ENCODE peak calls at places on chromosomes 6 and 20, in seven cellular contexts. Q, X, G, Y, Z, A and W are unnamed samples.

GRCh38 chr6:20213271-20213798 is 1.1 kb upstream of the MBOAT1 start:
- DNase-seq in Q (no peak), X (no peak), G (no peak), Y (no peak), Z (no peak), A (no peak), W (no peak)

GRCh38 chr6:128352331-128352730 is 168.1 kb downstream of the PTPRK start:
- DNase-seq in Q (no peak), X (no peak), G (no peak), Y (no peak), Z (no peak), A (no peak), W (no peak)

GRCh38 chr20:23349338-23350006 is 1.1 kb upstream of the NXT1 start:
- DNase-seq in Q (no peak), X (no peak), G (no peak), Y (peak; percentile 45), Z (no peak), A (no peak), W (peak; percentile 52)

GRCh38 chr6:27592107-27592480 is 119.2 kb upstream of the ZNF184 start:
- DNase-seq in Q (no peak), X (no peak), G (no peak), Y (no peak), Z (no peak), A (peak; percentile 51), W (peak; percentile 50)

GRCh38 chr6:75291331-75291730 is 6.7 kb upstream of the TMEM30A start:
- DNase-seq in Q (no peak), X (no peak), G (no peak), Y (no peak), Z (no peak), A (no peak), W (no peak)

GRCh38 chr6:79868098-79868722 is 79.1 kb downstream of the ELOVL4 start:
- DNase-seq in Q (peak; percentile 32), X (peak; percentile 91), G (no peak), Y (peak; percentile 56), Z (no peak), A (peak; percentile 63), W (peak; percentile 75)

GRCh38 chr20:31859998-31860380 is 10.3 kb downstream of the DUSP15 start:
- DNase-seq in Q (no peak), X (no peak), G (no peak), Y (no peak), Z (no peak), A (no peak), W (no peak)

GRCh38 chr20:42366626-42367025 is 748.4 kb upstream of the CHD6 start:
- DNase-seq in Q (no peak), X (no peak), G (no peak), Y (no peak), Z (no peak), A (no peak), W (no peak)

GRCh38 chr6:111777357-111777756 is 95.9 kb downstream of the FYN start:
- DNase-seq in Q (no peak), X (no peak), G (no peak), Y (no peak), Z (no peak), A (no peak), W (no peak)

GRCh38 chr20:50245561-50246366 is 55.1 kb downstream of the CEBPB start:
- DNase-seq in Q (no peak), X (no peak), G (no peak), Y (no peak), Z (no peak), A (no peak), W (peak; percentile 69)

GRCh38 chr6:157841211-157841840 is 18.3 kb downstream of the SNX9 start:
- DNase-seq in Q (no peak), X (no peak), G (peak; percentile 47), Y (no peak), Z (no peak), A (no peak), W (no peak)

GRCh38 chr6:33967966-33968724 is 164.3 kb upstream of the MLN start:
- DNase-seq in Q (no peak), X (peak; percentile 52), G (no peak), Y (no peak), Z (no peak), A (peak; percentile 79), W (peak; percentile 6)

GRCh38 chr20:57272883-57273282 is 6.4 kb upstream of the BMP7 start:
- DNase-seq in Q (no peak), X (no peak), G (no peak), Y (no peak), Z (no peak), A (no peak), W (no peak)

GRCh38 chr20:24955045-24955444 is 6.0 kb downstream of the CST7 start:
- DNase-seq in Q (no peak), X (no peak), G (no peak), Y (peak; percentile 61), Z (no peak), A (no peak), W (no peak)

GRCh38 chr6:225121-225721 is 67.1 kb upstream of the DUSP22 start:
- DNase-seq in Q (peak; percentile 63), X (no peak), G (no peak), Y (no peak), Z (no peak), A (peak; percentile 22), W (no peak)

GRCh38 chr6:104940881-104941693 is 15.8 kb upstream of the LIN28B start:
- DNase-seq in Q (no peak), X (no peak), G (no peak), Y (peak; percentile 85), Z (peak; percentile 8), A (peak; percentile 92), W (peak; percentile 26)

GRCh38 chr20:6818033-6818808 is 50.7 kb downstream of the BMP2 start:
- DNase-seq in Q (no peak), X (no peak), G (no peak), Y (no peak), Z (no peak), A (no peak), W (no peak)

GRCh38 chr6:136921936-136922679 is at the start of gene SLC35D3:
- DNase-seq in Q (no peak), X (no peak), G (peak; percentile 36), Y (peak; percentile 77), Z (no peak), A (peak; percentile 79), W (no peak)

GRCh38 chr20:21113697-21114096 is 7.5 kb upstream of the LINC00237 start:
- DNase-seq in Q (no peak), X (no peak), G (no peak), Y (no peak), Z (no peak), A (no peak), W (no peak)

GRCh38 chr20:61803416-61803902 is 262.2 kb downstream of the TAF4 start:
- DNase-seq in Q (no peak), X (no peak), G (no peak), Y (no peak), Z (no peak), A (no peak), W (no peak)

GRCh38 chr6:16228709-16229665 is 9.4 kb upstream of the GMPR start:
- DNase-seq in Q (no peak), X (no peak), G (no peak), Y (no peak), Z (no peak), A (no peak), W (no peak)

GRCh38 chr20:56581701-56582100 is 47.4 kb upstream of the TFAP2C start:
- DNase-seq in Q (no peak), X (no peak), G (no peak), Y (no peak), Z (no peak), A (no peak), W (no peak)

GRCh38 chr20:31537116-31537858 is 23.0 kb downstream of the HM13 start:
- DNase-seq in Q (no peak), X (no peak), G (no peak), Y (no peak), Z (no peak), A (no peak), W (no peak)

GRCh38 chr6:11920566-11920965 is 91.5 kb upstream of the HIVEP1 start:
- DNase-seq in Q (no peak), X (no peak), G (no peak), Y (no peak), Z (no peak), A (no peak), W (no peak)

GRCh38 chr6:17473554-17473953 is 80.2 kb downstream of the CAP2 start:
- DNase-seq in Q (no peak), X (peak; percentile 86), G (no peak), Y (no peak), Z (no peak), A (no peak), W (no peak)

GRCh38 chr20:45991616-45992015 is 17.1 kb upstream of the MMP9 start:
- DNase-seq in Q (no peak), X (no peak), G (no peak), Y (no peak), Z (no peak), A (no peak), W (no peak)

GRCh38 chr20:5297280-5298004 is 19.3 kb downstream of the PROKR2 start:
- DNase-seq in Q (no peak), X (no peak), G (no peak), Y (no peak), Z (no peak), A (no peak), W (peak; percentile 35)

GRCh38 chr20:59627298-59627697 is 23.0 kb downstream of the PHACTR3 start:
- DNase-seq in Q (no peak), X (no peak), G (no peak), Y (no peak), Z (no peak), A (no peak), W (no peak)

GRCh38 chr6:148513145-148514071 is 170.8 kb downstream of the SASH1 start:
- DNase-seq in Q (no peak), X (no peak), G (no peak), Y (no peak), Z (no peak), A (no peak), W (peak; percentile 83)

GRCh38 chr6:1136415-1136774 is 175.5 kb upstream of the FOXQ1 start:
- DNase-seq in Q (no peak), X (no peak), G (no peak), Y (no peak), Z (no peak), A (peak; percentile 72), W (peak; percentile 83)

GRCh38 chr6:34378470-34378869 is 14.0 kb downstream of the NUDT3 start:
- DNase-seq in Q (no peak), X (no peak), G (no peak), Y (no peak), Z (no peak), A (no peak), W (peak; percentile 55)

GRCh38 chr6:56953597-56954388 is 1.1 kb upstream of the BEND6 start:
- DNase-seq in Q (no peak), X (no peak), G (no peak), Y (peak; percentile 45), Z (no peak), A (peak; percentile 54), W (peak; percentile 19)